ENCODE peak calls at places on chromosomes 13 and 19, in six cellular contexts. M, O, T, V, N and H are unnamed samples.

GRCh38 chr19:12194827-12195500 is 32.1 kb downstream of the ZNF136 start:
- DNase-seq in M (no peak), O (peak; percentile 35), T (peak; percentile 53), V (no peak), N (no peak), H (peak; percentile 25)

GRCh38 chr19:13018037-13018914 is 23.0 kb downstream of the NFIX start:
- DNase-seq in M (peak; percentile 55), O (peak; percentile 60), T (no peak), V (no peak), N (no peak), H (no peak)

GRCh38 chr13:44169018-44169909 is 204.4 kb upstream of the SERP2 start:
- DNase-seq in M (no peak), O (no peak), T (no peak), V (no peak), N (no peak), H (no peak)

GRCh38 chr13:35824825-35825224 is 306.4 kb downstream of the DCLK1 start:
- DNase-seq in M (no peak), O (no peak), T (no peak), V (no peak), N (no peak), H (no peak)

GRCh38 chr19:23974941-23975340 is 60.3 kb downstream of the ZNF726 start:
- DNase-seq in M (no peak), O (peak; percentile 18), T (no peak), V (no peak), N (no peak), H (no peak)

GRCh38 chr19:16002985-16003384 is 54.2 kb downstream of the OR10H4 start:
- DNase-seq in M (no peak), O (no peak), T (no peak), V (no peak), N (no peak), H (no peak)

GRCh38 chr13:23505007-23505406 is 65.2 kb upstream of the TNFRSF19 start:
- DNase-seq in M (no peak), O (peak; percentile 16), T (no peak), V (no peak), N (no peak), H (no peak)

GRCh38 chr19:50500060-50500752 is 10.8 kb downstream of the JOSD2 start:
- DNase-seq in M (peak; percentile 63), O (no peak), T (no peak), V (peak; percentile 74), N (no peak), H (no peak)

GRCh38 chr13:76383671-76384461 is 502.3 kb downstream of the KCTD12 start:
- DNase-seq in M (no peak), O (peak; percentile 77), T (no peak), V (no peak), N (no peak), H (no peak)

GRCh38 chr13:101013245-101013644 is 338.6 kb upstream of the TMTC4 start:
- DNase-seq in M (no peak), O (peak; percentile 1), T (no peak), V (no peak), N (no peak), H (no peak)

GRCh38 chr19:48203227-48203793 is 32.8 kb downstream of the ZSWIM9 start:
- DNase-seq in M (no peak), O (no peak), T (no peak), V (no peak), N (peak; percentile 28), H (no peak)

GRCh38 chr13:32233062-32233461 is 82.1 kb downstream of the ZAR1L start:
- DNase-seq in M (no peak), O (no peak), T (no peak), V (no peak), N (no peak), H (no peak)

GRCh38 chr19:7865262-7865911 is 8.8 kb downstream of the PRR36 start:
- DNase-seq in M (no peak), O (no peak), T (no peak), V (no peak), N (peak; percentile 18), H (no peak)

GRCh38 chr19:11204943-11205349 is 7.6 kb upstream of the KANK2 start:
- DNase-seq in M (no peak), O (peak; percentile 42), T (no peak), V (no peak), N (no peak), H (no peak)

GRCh38 chr13:75968103-75968838 is 332.1 kb downstream of the LMO7 start:
- DNase-seq in M (no peak), O (peak; percentile 46), T (no peak), V (no peak), N (no peak), H (no peak)

GRCh38 chr19:39237200-39238184 is 7.3 kb downstream of the IFNL3 start:
- DNase-seq in M (peak; percentile 71), O (peak; percentile 15), T (no peak), V (no peak), N (peak; percentile 81), H (no peak)

GRCh38 chr13:51801631-51802099 is 2.3 kb downstream of the DHRS12 start:
- DNase-seq in M (no peak), O (peak; percentile 19), T (peak; percentile 64), V (no peak), N (no peak), H (no peak)

GRCh38 chr19:34734601-34735103 is 609 bp downstream of the ZNF181 start:
- DNase-seq in M (no peak), O (no peak), T (no peak), V (no peak), N (no peak), H (no peak)

GRCh38 chr13:46622918-46623256 is 69.9 kb downstream of the LRCH1 start:
- DNase-seq in M (no peak), O (peak; percentile 53), T (no peak), V (no peak), N (peak; percentile 25), H (no peak)

GRCh38 chr13:78589206-78589605 is 14.1 kb downstream of the POU4F1 start:
- DNase-seq in M (peak; percentile 71), O (peak; percentile 26), T (peak; percentile 79), V (peak; percentile 89), N (peak; percentile 29), H (no peak)

GRCh38 chr13:104816716-104817115 is 1718.7 kb downstream of the EFNB2 start:
- DNase-seq in M (no peak), O (no peak), T (no peak), V (no peak), N (no peak), H (no peak)

GRCh38 chr13:91126806-91127205 is 220.7 kb upstream of the MIR17HG start:
- DNase-seq in M (no peak), O (no peak), T (no peak), V (no peak), N (no peak), H (no peak)

GRCh38 chr13:41156611-41157010 is 24.0 kb upstream of the KBTBD6 start:
- DNase-seq in M (no peak), O (no peak), T (no peak), V (no peak), N (no peak), H (no peak)

GRCh38 chr13:41148421-41149283 is 16.1 kb upstream of the KBTBD6 start:
- DNase-seq in M (no peak), O (no peak), T (no peak), V (no peak), N (peak; percentile 28), H (no peak)

GRCh38 chr13:41150058-41150457 is 17.5 kb upstream of the KBTBD6 start:
- DNase-seq in M (no peak), O (peak; percentile 54), T (no peak), V (no peak), N (no peak), H (no peak)

GRCh38 chr13:41154042-41154441 is 21.4 kb upstream of the KBTBD6 start:
- DNase-seq in M (no peak), O (no peak), T (no peak), V (no peak), N (no peak), H (no peak)

DNA sequence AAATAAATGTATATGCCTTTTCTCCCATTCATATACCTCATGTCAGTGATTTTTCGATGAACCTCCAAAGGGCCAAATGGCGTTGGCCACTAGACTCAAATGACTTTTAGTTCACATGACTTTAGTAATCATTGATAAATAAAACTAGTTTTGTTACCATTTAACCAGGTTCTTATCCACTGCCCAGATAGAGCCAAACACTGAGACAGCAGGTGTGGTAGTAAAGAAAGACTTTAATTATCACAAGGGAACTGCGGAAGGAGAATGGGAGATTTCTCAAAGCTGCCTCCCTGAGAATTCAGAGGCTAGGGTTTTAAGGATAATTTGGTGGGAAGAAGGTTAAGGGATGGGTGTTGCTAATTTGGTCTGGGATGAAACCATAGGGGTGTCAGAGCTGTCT is 19.4 kb upstream of the KBTBD6 start:
- DNase-seq in M (no peak), O (no peak), T (no peak), V (no peak), N (no peak), H (no peak)
- H3K9me3 ChIP-seq in M (peaks cover 27% of the 10 kb centered on the region), O (peaks cover 41% of the 10 kb centered on the region), T (peaks cover 12% of the 10 kb centered on the region), V (peaks cover 27% of the 10 kb centered on the region), N (peaks cover 52% of the 10 kb centered on the region), H (peaks cover 25% of the 10 kb centered on the region)

GRCh38 chr19:58326501-58326913 is 287 bp upstream of the ZSCAN22 start:
- DNase-seq in M (no peak), O (no peak), T (no peak), V (no peak), N (no peak), H (no peak)
- H2AFZ ChIP-seq in M (no peak overlapping the region), O (peak overlapping the region; percentile 97), T (peak overlapping the region; percentile 97), V (peak overlapping the region; percentile 76), N (peak overlapping the region; percentile 74), H (peak overlapping the region; percentile 100)

DNA sequence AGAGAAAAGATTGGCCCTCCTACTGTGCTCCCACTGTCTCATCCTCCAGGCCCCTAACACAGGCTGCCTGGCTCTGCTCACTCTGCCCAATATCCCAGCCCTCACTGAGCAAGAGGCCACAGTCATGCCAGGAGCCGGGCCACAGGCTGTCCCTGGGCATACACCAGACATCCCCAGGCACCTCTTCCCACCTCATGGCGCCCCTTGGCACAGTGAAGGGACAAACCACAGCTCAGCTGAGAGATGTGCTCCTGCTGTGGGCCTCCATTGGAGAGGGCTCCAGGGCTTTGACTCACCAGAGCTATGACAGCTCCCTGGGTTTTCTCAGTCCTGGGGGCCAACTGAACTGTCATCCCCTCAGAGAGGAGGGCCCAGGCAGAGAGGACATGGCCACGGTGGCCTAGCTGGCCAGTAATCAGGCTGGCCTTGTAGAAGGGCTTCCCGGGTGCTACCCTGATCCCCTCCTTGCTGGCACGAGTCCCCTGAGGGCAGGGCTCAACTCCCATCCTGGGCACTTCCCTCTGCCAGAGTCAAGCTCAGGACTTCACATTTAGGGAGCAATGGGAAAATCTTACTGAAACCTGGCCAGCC is 220.9 kb downstream of the TUBA3C start:
- DNase-seq in M (no peak), O (no peak), T (no peak), V (no peak), N (no peak), H (no peak)
- H3K9me3 ChIP-seq in M (peaks cover 93% of the 10 kb centered on the region), O (peaks cover 74% of the 10 kb centered on the region), T (peaks cover 76% of the 10 kb centered on the region), V (peaks cover 95% of the 10 kb centered on the region), N (no peaks in the 10 kb centered on the region), H (peaks cover 41% of the 10 kb centered on the region)

GRCh38 chr13:111156421-111156820 is 41.3 kb downstream of the ARHGEF7 start:
- DNase-seq in M (no peak), O (no peak), T (no peak), V (no peak), N (no peak), H (no peak)

GRCh38 chr13:111153977-111154332 is 38.8 kb downstream of the ARHGEF7 start:
- DNase-seq in M (no peak), O (no peak), T (no peak), V (no peak), N (peak; percentile 34), H (no peak)

GRCh38 chr13:111158136-111158805 is 43.2 kb downstream of the ARHGEF7 start:
- DNase-seq in M (no peak), O (peak; percentile 35), T (no peak), V (no peak), N (no peak), H (no peak)

GRCh38 chr13:111152836-111153235 is 37.7 kb downstream of the ARHGEF7 start:
- DNase-seq in M (no peak), O (no peak), T (peak; percentile 4), V (no peak), N (no peak), H (no peak)

GRCh38 chr13:111153279-111153976 is 38.3 kb downstream of the ARHGEF7 start:
- DNase-seq in M (peak; percentile 95), O (peak; percentile 90), T (peak; percentile 93), V (peak; percentile 99), N (peak; percentile 81), H (peak; percentile 15)
- H2AFZ ChIP-seq in M (no peak overlapping the region), O (peak overlapping the region; percentile 94), T (peak overlapping the region; percentile 94), V (peak overlapping the region; percentile 36), N (peak overlapping the region; percentile 60), H (peak overlapping the region; percentile 95)